ENCODE peak calls at places on chromosomes 11 and 22, in ten cellular contexts. I is RWPE1; Z is activated T-helper 2 cell treated with anti-CD3 and anti-CD28 coated beads, Interferon-gamma antibody, Interleukin-2, Interleukin-4, amounts not matched to agents 10 μg/mL and 5 μg/mL and 100 μg/mL, durations not matched to agents 14 hours and 24 hours and 36 hours; U is memory B cell; P is AG20443; N is dorsolateral prefrontal cortex; S is naive B cell; Y is activated CD8-positive, alpha-beta memory T cell treated with anti-CD3 and anti-CD28 coated beads, Interleukin-2, amount 50 U/mL, for 48 hours; D is Panc1; T is anterior cingulate cortex. L is an unnamed sample.

GRCh38 chr11:26571861-26572654 is at the start of gene MUC15:
- DNase-seq in S (no peak), D (no peak), P (no peak), U (no peak), I (no peak), N (no peak), T (no peak), Y (no peak), Z (no peak), L (no peak)

GRCh38 chr11:82986491-82986890 is 85.0 kb downstream of the DDIAS start:
- DNase-seq in U (no peak), P (no peak), S (no peak), Z (no peak), I (no peak), Y (no peak), D (no peak), N (no peak), T (no peak), L (no peak)

GRCh38 chr11:93623179-93623578 is 38.3 kb upstream of the CEP295 start:
- DNase-seq in D (no peak), I (no peak), N (no peak), T (no peak), U (no peak), P (peak; percentile 14), S (no peak), Y (no peak), Z (no peak), L (no peak)

GRCh38 chr11:57801185-57801490 is 39.5 kb downstream of the CTNND1 start:
- DNase-seq in I (no peak), D (no peak), N (no peak), Z (no peak), P (no peak), U (no peak), S (no peak), T (no peak), Y (no peak), L (no peak)

GRCh38 chr11:120115272-120116000 is 22.5 kb downstream of the TRIM29 start:
- DNase-seq in U (no peak), T (no peak), I (no peak), Z (no peak), S (no peak), P (no peak), Y (no peak), N (no peak), D (no peak), L (no peak)

GRCh38 chr11:68843052-68843561 is 1.4 kb upstream of the CPT1A start:
- DNase-seq in S (peak; percentile 52), U (peak; percentile 32), D (no peak), T (no peak), N (no peak), I (no peak), Y (peak; percentile 71), P (peak; percentile 61), Z (peak; percentile 61), L (no peak)

GRCh38 chr11:2796091-2796490 is 89.5 kb downstream of the CDKN1C start:
- DNase-seq in I (no peak), T (no peak), Z (no peak), P (no peak), U (no peak), S (no peak), D (no peak), Y (no peak), N (peak; percentile 23), L (no peak)

GRCh38 chr22:47299211-47299878 is 536.9 kb downstream of the TBC1D22A start:
- DNase-seq in S (no peak), D (no peak), I (no peak), N (no peak), T (no peak), Y (no peak), Z (no peak), P (no peak), U (no peak), L (no peak)

GRCh38 chr11:122852071-122852831 is 14.0 kb downstream of the CRTAM start:
- DNase-seq in I (no peak), S (no peak), T (peak; percentile 10), U (no peak), N (no peak), Y (no peak), P (peak; percentile 58), D (no peak), Z (no peak), L (no peak)

GRCh38 chr11:86101941-86102407 is 33.1 kb upstream of the PICALM start:
- DNase-seq in I (no peak), Z (no peak), T (no peak), Y (no peak), U (no peak), S (no peak), P (peak; percentile 22), N (no peak), D (peak; percentile 77), L (peak; percentile 46)

GRCh38 chr11:108973402-108974119 is 308.7 kb downstream of the DDX10 start:
- DNase-seq in Z (no peak), N (no peak), U (no peak), D (peak; percentile 83), T (no peak), Y (no peak), P (peak; percentile 81), S (no peak), I (peak; percentile 67), L (peak; percentile 37)

GRCh38 chr11:130435671-130436070 is 7.3 kb upstream of the ADAMTS8 start:
- DNase-seq in S (no peak), Z (no peak), T (no peak), U (no peak), P (peak; percentile 39), I (no peak), D (no peak), Y (no peak), N (no peak), L (no peak)

GRCh38 chr22:42617155-42617983 is 2.7 kb upstream of the POLDIP3 start:
- DNase-seq in P (no peak), I (no peak), T (no peak), Y (no peak), S (no peak), U (no peak), Z (no peak), N (no peak), D (no peak), L (no peak)

GRCh38 chr22:41619979-41620645 is 731 bp downstream of the DESI1 start:
- DNase-seq in Z (peak; percentile 40), Y (peak; percentile 81), P (peak; percentile 37), S (peak; percentile 25), U (peak; percentile 42), I (no peak), T (no peak), N (peak; percentile 32), D (no peak), L (no peak)

GRCh38 chr22:39946571-39947407 is 13.4 kb upstream of the TMA7B start:
- DNase-seq in D (no peak), S (peak; percentile 36), Z (no peak), T (no peak), P (no peak), Y (peak; percentile 50), I (no peak), N (no peak), U (no peak), L (no peak)

GRCh38 chr11:105861225-105861624 is 160.8 kb downstream of the MSANTD4 start:
- DNase-seq in I (no peak), Z (no peak), N (no peak), D (peak; percentile 18), U (no peak), Y (no peak), T (no peak), P (no peak), S (no peak), L (no peak)

GRCh38 chr11:19753451-19754041 is 40.9 kb downstream of the NAV2 start:
- DNase-seq in D (no peak), T (no peak), Y (no peak), Z (no peak), U (no peak), S (no peak), N (no peak), I (no peak), P (peak; percentile 43), L (no peak)

GRCh38 chr22:46997311-46997970 is 235.0 kb downstream of the TBC1D22A start:
- DNase-seq in P (no peak), T (no peak), Y (no peak), I (no peak), S (no peak), U (no peak), Z (no peak), D (no peak), N (no peak), L (no peak)

GRCh38 chr11:29780756-29781155 is 236.1 kb downstream of the KCNA4 start:
- DNase-seq in T (peak; percentile 56), S (no peak), N (peak; percentile 70), P (no peak), I (no peak), Z (no peak), D (no peak), Y (no peak), U (no peak), L (no peak)

GRCh38 chr11:68535098-68535497 is 74.5 kb downstream of the PPP6R3 start:
- DNase-seq in P (no peak), Y (no peak), U (no peak), Z (no peak), S (no peak), T (no peak), D (no peak), I (no peak), N (no peak), L (no peak)

GRCh38 chr11:33657757-33658156 is 42.9 kb downstream of the C11orf91 start:
- DNase-seq in P (no peak), S (no peak), N (no peak), Y (no peak), I (no peak), Z (no peak), D (no peak), U (no peak), T (no peak), L (no peak)

GRCh38 chr22:25892678-25893077 is 150.7 kb downstream of the MYO18B start:
- DNase-seq in Y (no peak), S (no peak), T (no peak), D (no peak), U (no peak), Z (no peak), P (no peak), N (no peak), I (no peak), L (no peak)

GRCh38 chr11:10575999-10576398 is 7.5 kb upstream of the LYVE1 start:
- DNase-seq in Z (no peak), P (no peak), S (no peak), T (no peak), U (no peak), N (no peak), D (no peak), I (no peak), Y (no peak), L (no peak)

GRCh38 chr11:119185916-119186634 is 800 bp downstream of the NHERF4 start:
- DNase-seq in Y (no peak), T (no peak), N (no peak), U (no peak), S (no peak), I (no peak), Z (no peak), P (no peak), D (no peak), L (no peak)

GRCh38 chr11:64356498-64357411 is 2.2 kb upstream of the RPS6KA4 start:
- DNase-seq in I (no peak), Z (no peak), D (peak; percentile 62), Y (peak; percentile 72), T (no peak), N (no peak), S (no peak), U (no peak), P (peak; percentile 49), L (no peak)

GRCh38 chr11:33045551-33046255 is 6.3 kb downstream of the TCP11L1 start:
- DNase-seq in D (no peak), Z (no peak), S (no peak), I (no peak), N (no peak), T (no peak), U (no peak), Y (no peak), P (no peak), L (no peak)

GRCh38 chr22:49368976-49369725 is 458.5 kb downstream of the BRD1 start:
- DNase-seq in S (no peak), Y (peak; percentile 34), D (no peak), T (no peak), I (no peak), N (peak; percentile 28), U (no peak), Z (no peak), P (no peak), L (no peak)

GRCh38 chr11:61384271-61385242 is 7.8 kb upstream of the TMEM216 start:
- DNase-seq in S (no peak), N (no peak), U (no peak), D (no peak), P (peak; percentile 24), Y (no peak), T (no peak), Z (no peak), I (no peak), L (no peak)

L was measured in epithelial cell of prostate.